ENCODE peak calls at places on chromosomes 16 and 17, in six cellular contexts. B is Caco-2, I is MM.1S, D is AG10803, T is choroid plexus epithelial cell, Y is A673. F is an unnamed sample.
A peak's percentile ranks its signal among the peaks of the same experiment; 100 is the strongest.

GRCh38 chr17:38851434-38851833 is 2.1 kb downstream of the RPL23 start:
- DNase-seq in B (no peak), I (no peak), D (no peak), T (peak; percentile 38), Y (no peak), F (no peak)

GRCh38 chr17:78532311-78532710 is 44.9 kb downstream of the DNAH17 start:
- DNase-seq in B (no peak), I (no peak), D (no peak), T (no peak), Y (no peak), F (no peak)

GRCh38 chr16:67082891-67083290 is 26.9 kb upstream of the PHAF1 start:
- DNase-seq in B (no peak), I (no peak), D (peak; percentile 31), T (no peak), Y (no peak), F (no peak)

GRCh38 chr17:57675427-57675826 is 69.7 kb downstream of the CCDC182 start:
- DNase-seq in B (no peak), I (no peak), D (no peak), T (no peak), Y (no peak), F (no peak)

GRCh38 chr16:69881141-69881540 is 70.0 kb upstream of the CLEC18A start:
- DNase-seq in B (no peak), I (no peak), D (no peak), T (no peak), Y (no peak), F (no peak)

GRCh38 chr16:55510185-55510805 is 1.4 kb downstream of the LPCAT2 start:
- DNase-seq in B (no peak), I (no peak), D (no peak), T (no peak), Y (no peak), F (no peak)

GRCh38 chr17:51793686-51794085 is 364.8 kb downstream of the CA10 start:
- DNase-seq in B (no peak), I (no peak), D (no peak), T (no peak), Y (no peak), F (no peak)

GRCh38 chr16:67294171-67294757 is 14.9 kb downstream of the PLEKHG4 start:
- DNase-seq in B (no peak), I (no peak), D (no peak), T (no peak), Y (no peak), F (no peak)

GRCh38 chr17:39404542-39405378 is 3.3 kb upstream of the FBXL20 start:
- DNase-seq in B (no peak), I (no peak), D (peak; percentile 86), T (peak; percentile 85), Y (peak; percentile 1), F (no peak)

GRCh38 chr17:5667871-5668270 is 83.6 kb upstream of the NLRP1 start:
- DNase-seq in B (no peak), I (peak; percentile 7), D (no peak), T (no peak), Y (peak; percentile 40), F (no peak)

GRCh38 chr17:17361543-17362511 is 58.7 kb downstream of the NT5M start:
- DNase-seq in B (no peak), I (no peak), D (peak; percentile 50), T (no peak), Y (no peak), F (no peak)

GRCh38 chr17:42284566-42284965 is 3.7 kb upstream of the STAT5A start:
- DNase-seq in B (no peak), I (no peak), D (no peak), T (no peak), Y (no peak), F (no peak)

GRCh38 chr16:18062713-18063112 is 273.8 kb downstream of the NPIPA8 start:
- DNase-seq in B (no peak), I (no peak), D (no peak), T (no peak), Y (no peak), F (no peak)

GRCh38 chr17:1470071-1470773 is 14.2 kb upstream of the CRK start:
- DNase-seq in B (no peak), I (no peak), D (no peak), T (no peak), Y (peak; percentile 48), F (no peak)

GRCh38 chr17:32907583-32907982 is 20.4 kb upstream of the TMEM98 start:
- DNase-seq in B (no peak), I (no peak), D (no peak), T (no peak), Y (no peak), F (no peak)

GRCh38 chr17:63082952-63083351 is 116.9 kb downstream of the TANC2 start:
- DNase-seq in B (no peak), I (no peak), D (peak; percentile 20), T (peak; percentile 34), Y (peak; percentile 2), F (no peak)

GRCh38 chr17:17675925-17676534 is 5.2 kb upstream of the RAI1 start:
- DNase-seq in B (no peak), I (peak; percentile 83), D (no peak), T (peak; percentile 39), Y (no peak), F (no peak)

GRCh38 chr16:28326881-28327610 is 34.7 kb downstream of the SBK1 start:
- DNase-seq in B (peak; percentile 75), I (peak; percentile 73), D (peak; percentile 47), T (peak; percentile 59), Y (peak; percentile 73), F (peak; percentile 85)

GRCh38 chr16:54952195-54952594 is 21.5 kb downstream of the IRX5 start:
- DNase-seq in B (no peak), I (no peak), D (no peak), T (no peak), Y (no peak), F (no peak)

GRCh38 chr16:3578121-3578520 is 918 bp upstream of the NLRC3 start:
- DNase-seq in B (no peak), I (no peak), D (no peak), T (no peak), Y (no peak), F (no peak)

GRCh38 chr17:17813055-17813724 is 23.6 kb downstream of the SREBF1 start:
- DNase-seq in B (no peak), I (no peak), D (no peak), T (no peak), Y (peak; percentile 47), F (no peak)

GRCh38 chr17:59762022-59762825 is 54.8 kb downstream of the VMP1 start:
- DNase-seq in B (no peak), I (no peak), D (peak; percentile 71), T (peak; percentile 84), Y (no peak), F (peak; percentile 46)

GRCh38 chr16:65229191-65229662 is 107.4 kb upstream of the CDH11 start:
- DNase-seq in B (no peak), I (no peak), D (peak; percentile 72), T (peak; percentile 25), Y (no peak), F (no peak)

GRCh38 chr16:87318158-87318644 is 1.0 kb upstream of the C16orf95 start:
- DNase-seq in B (no peak), I (peak; percentile 5), D (no peak), T (peak; percentile 14), Y (no peak), F (no peak)

GRCh38 chr16:2609827-2610470 is 72.1 kb downstream of the PDPK1 start:
- DNase-seq in B (no peak), I (no peak), D (no peak), T (no peak), Y (no peak), F (no peak)

GRCh38 chr16:12500771-12501170 is 302.9 kb downstream of the CPPED1 start:
- DNase-seq in B (no peak), I (no peak), D (no peak), T (no peak), Y (no peak), F (no peak)

GRCh38 chr17:46013502-46014165 is 14.6 kb downstream of the STH start:
- DNase-seq in B (no peak), I (no peak), D (peak; percentile 82), T (peak; percentile 24), Y (peak; percentile 84), F (no peak)

GRCh38 chr17:77148109-77148958 is 7.6 kb downstream of the SEC14L1 start:
- DNase-seq in B (peak; percentile 29), I (no peak), D (no peak), T (no peak), Y (no peak), F (no peak)

GRCh38 chr17:38693700-38694329 is 11.3 kb upstream of the MLLT6 start:
- DNase-seq in B (no peak), I (no peak), D (peak; percentile 80), T (peak; percentile 55), Y (no peak), F (no peak)

GRCh38 chr16:81521141-81521626 is 76.6 kb downstream of the CMIP start:
- DNase-seq in B (no peak), I (no peak), D (no peak), T (no peak), Y (no peak), F (peak; percentile 76)

DNA sequence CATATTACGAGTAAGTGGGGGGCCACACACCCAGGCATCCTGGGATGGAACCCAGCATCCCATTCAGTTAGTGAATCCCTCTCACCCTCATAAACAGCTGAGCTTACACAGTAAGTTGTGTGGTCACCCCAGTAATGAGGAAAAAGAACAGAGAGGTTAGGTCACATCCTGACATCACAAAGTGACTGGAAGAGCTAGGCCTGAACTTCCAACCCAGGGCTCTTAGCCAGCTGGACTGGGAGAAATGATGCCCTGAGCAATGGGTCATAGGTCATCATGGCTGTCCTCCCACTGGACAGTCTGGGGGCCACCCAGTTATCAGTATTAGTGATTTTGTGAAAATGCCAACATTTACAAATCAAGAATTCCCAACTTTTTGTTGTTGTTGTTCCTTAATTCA is 205.3 kb downstream of the ZNF423 start:
- DNase-seq in B (no peak), I (no peak), D (no peak), T (no peak), Y (no peak), F (no peak)
- TF ChIP-seq CTCF in B (no peak), I (no peak), D (no peak), T (no peak), Y (no peak), F (no peak)

DNA sequence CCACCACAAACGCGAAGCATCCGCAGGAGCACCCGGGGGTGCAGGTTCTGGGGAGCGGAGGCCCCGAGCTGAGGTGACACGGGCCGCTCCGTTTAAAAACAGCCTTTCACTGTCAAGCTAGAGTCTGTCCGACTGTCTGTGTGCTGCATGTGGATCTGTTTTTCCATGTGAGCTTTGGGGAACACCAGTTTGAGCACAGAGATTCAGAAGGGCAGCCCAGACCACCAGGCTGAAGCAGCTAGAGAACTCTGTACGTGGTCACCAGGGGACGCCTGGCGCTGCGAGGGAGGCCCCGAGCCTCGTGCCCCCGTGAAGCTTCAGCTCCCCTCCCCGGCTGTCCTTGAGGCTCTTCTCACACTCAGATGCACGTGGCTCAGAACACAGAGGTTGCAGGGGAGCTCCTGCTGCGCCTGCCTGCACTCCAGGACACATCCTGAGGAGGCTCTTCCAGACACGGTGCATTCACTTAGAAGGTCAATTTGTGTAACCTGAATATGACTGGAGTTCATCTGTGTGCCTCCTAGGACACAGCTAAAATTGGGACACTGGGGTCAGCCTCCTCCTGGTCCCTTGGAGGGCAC is 15.7 kb upstream of the FOXK2 start:
- DNase-seq in B (no peak), I (no peak), D (no peak), T (no peak), Y (no peak), F (no peak)
- TF ChIP-seq CTCF in B (no peak), I (no peak), D (no peak), T (no peak), Y (no peak), F (no peak)

GRCh38 chr17:81480140-81480917 is 32.3 kb downstream of the ACTG1 start:
- DNase-seq in B (no peak), I (no peak), D (peak; percentile 70), T (peak; percentile 38), Y (peak; percentile 80), F (no peak)
- TF ChIP-seq CTCF in B (no peak), I (no peak), D (peak; percentile 24), T (no peak), Y (no peak), F (no peak)

GRCh38 chr16:85396879-85397871 is 215.9 kb upstream of the GSE1 start:
- DNase-seq in B (peak; percentile 80), I (no peak), D (no peak), T (peak; percentile 53), Y (no peak), F (peak; percentile 53)
- TF ChIP-seq CTCF in B (peak; percentile 72), I (no peak), D (no peak), T (peak; percentile 20), Y (no peak), F (peak; percentile 16)

F was measured in GM10248.